ENCODE peak calls at places on chromosome 4, in four cellular contexts. R, G, B and U are unnamed samples.

GRCh38 chr4:128228778-128229457 is 58.7 kb downstream of the PGRMC2 start:
- DNase-seq in R (peak; percentile 38), G (no peak), B (no peak), U (peak; percentile 82)

GRCh38 chr4:36237366-36238353 is 6.7 kb downstream of the ARAP2 start:
- DNase-seq in R (no peak), G (no peak), B (no peak), U (no peak)

GRCh38 chr4:151692443-151692782 is 68.4 kb downstream of the GATB start:
- DNase-seq in R (no peak), G (no peak), B (no peak), U (no peak)

GRCh38 chr4:15118281-15118680 is 116.0 kb downstream of the CPEB2 start:
- DNase-seq in R (no peak), G (no peak), B (no peak), U (no peak)

GRCh38 chr4:41538017-41538733 is at the start of gene LIMCH1:
- DNase-seq in R (peak; percentile 47), G (no peak), B (peak; percentile 49), U (no peak)

GRCh38 chr4:138659640-138660325 is 355.8 kb upstream of the NOCT start:
- DNase-seq in R (no peak), G (no peak), B (no peak), U (no peak)

GRCh38 chr4:11894976-11895375 is 466.3 kb upstream of the HS3ST1 start:
- DNase-seq in R (no peak), G (no peak), B (no peak), U (no peak)

GRCh38 chr4:86845593-86845992 is 3.6 kb downstream of the SLC10A6 start:
- DNase-seq in R (no peak), G (no peak), B (no peak), U (no peak)

GRCh38 chr4:117533501-117533900 is 448.1 kb upstream of the TRAM1L1 start:
- DNase-seq in R (no peak), G (no peak), B (no peak), U (no peak)

GRCh38 chr4:185011408-185011807 is 6.9 kb upstream of the HELT start:
- DNase-seq in R (no peak), G (no peak), B (no peak), U (peak; percentile 75)
- TF ChIP-seq CTCF in R (peak; percentile 52), G (peak; percentile 55), B (peak; percentile 24), U (peak; percentile 97)

GRCh38 chr4:1234811-1235292 is 14.1 kb downstream of the CTBP1 start:
- DNase-seq in R (no peak), G (no peak), B (no peak), U (no peak)

GRCh38 chr4:1232661-1233621 is 16.0 kb downstream of the CTBP1 start:
- DNase-seq in R (peak; percentile 72), G (no peak), B (peak; percentile 45), U (no peak)

GRCh38 chr4:1235381-1236102 is 13.4 kb downstream of the CTBP1 start:
- DNase-seq in R (no peak), G (no peak), B (no peak), U (no peak)

GRCh38 chr4:1234296-1234695 is 14.6 kb downstream of the CTBP1 start:
- DNase-seq in R (peak; percentile 34), G (no peak), B (peak; percentile 41), U (no peak)

DNA sequence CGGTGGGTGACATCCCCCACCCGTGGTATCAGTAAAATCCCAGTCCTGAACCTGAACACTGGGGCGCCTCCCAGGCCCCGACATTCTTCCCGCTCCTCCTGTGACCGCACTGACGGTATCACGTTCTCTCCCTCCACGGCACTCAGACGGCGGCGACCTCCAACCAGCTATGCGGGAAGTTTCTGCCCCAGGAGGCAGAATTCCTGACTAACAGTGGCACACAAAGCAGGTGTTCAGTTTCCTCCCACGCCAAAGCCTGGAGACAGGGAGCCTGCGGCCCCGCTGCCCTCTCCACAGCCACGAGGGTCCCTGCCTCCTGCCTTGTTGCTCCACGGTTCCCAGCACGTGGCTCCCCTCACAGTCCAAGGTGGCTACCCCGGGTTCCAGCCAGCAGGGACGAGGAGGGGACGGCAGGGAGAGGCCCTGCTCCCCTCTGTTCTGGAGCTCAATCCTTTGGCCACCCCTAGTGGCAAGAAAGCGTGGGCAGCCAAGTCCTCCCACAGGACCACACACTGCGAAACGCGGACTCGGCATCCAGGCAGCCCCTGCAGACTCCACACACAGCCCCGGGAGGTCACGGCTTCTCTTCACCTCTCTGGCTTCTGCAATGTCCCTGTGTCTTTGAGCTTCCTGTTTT is 15.2 kb downstream of the CTBP1 start:
- DNase-seq in R (peak; percentile 70), G (no peak), B (peak; percentile 46), U (no peak)
- TF ChIP-seq CTCF in R (peak; percentile 78), G (peak; percentile 57), B (peak; percentile 46), U (peak; percentile 58)

GRCh38 chr4:77201343-77201742 is 44.3 kb downstream of the CCNG2 start:
- DNase-seq in R (no peak), G (no peak), B (no peak), U (no peak)
- TF ChIP-seq CTCF in R (no peak), G (no peak), B (no peak), U (no peak)

DNA sequence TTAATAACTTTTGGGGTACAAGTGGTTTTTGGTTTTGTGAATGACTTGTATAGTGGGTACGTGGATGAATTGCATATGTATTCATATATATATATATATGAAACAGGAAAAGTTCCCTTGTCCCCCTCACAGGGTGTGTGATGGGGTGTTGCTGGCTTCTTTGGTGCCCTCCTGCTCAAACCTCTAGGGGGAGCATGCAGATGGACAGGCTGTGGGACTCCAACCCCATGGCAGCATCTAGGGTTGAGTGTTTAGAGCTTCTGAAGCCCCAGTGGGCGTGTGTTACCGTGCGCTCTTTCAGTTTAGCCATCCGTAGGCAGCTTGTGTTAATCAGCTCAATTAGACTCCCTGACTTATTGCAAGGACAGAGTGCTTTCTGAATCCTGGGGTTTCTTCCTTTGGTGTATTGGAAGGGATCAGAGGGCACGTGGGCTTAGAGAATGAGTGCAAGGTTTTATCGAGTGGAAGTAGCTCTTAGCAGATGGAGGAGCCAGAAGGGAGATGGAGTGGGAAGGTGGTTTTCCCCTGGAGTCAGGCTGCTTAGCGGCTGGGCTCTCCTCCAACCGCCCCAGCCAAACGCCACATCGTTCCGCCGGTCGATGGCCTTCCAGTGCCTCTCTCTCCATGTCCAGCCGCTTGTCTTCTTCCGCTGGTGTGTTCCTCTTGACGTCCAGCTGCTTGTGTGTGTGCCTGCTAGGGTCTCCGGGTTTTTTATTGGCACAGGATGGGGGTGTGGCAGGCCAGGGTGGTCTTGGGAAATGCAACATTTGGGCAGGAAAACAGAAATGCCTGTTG is 674.4 kb upstream of the LCORL start:
- DNase-seq in R (no peak), G (no peak), B (no peak), U (peak; percentile 83)
- TF ChIP-seq CTCF in R (peak; percentile 7), G (no peak), B (no peak), U (peak; percentile 76)